ENCODE peak calls at places on chromosome 1, in five cellular contexts. T is Right ventricle myocardium inferior, P is fibroblast of lung, S is Peyer's patch, O is GDM1. B is an unnamed sample.
A peak's percentile ranks its signal among the peaks of the same experiment; 100 is the strongest.

GRCh38 chr1:173255214-173255813 is 48.2 kb upstream of the TNFSF4 start:
- DNase-seq in P (peak; percentile 39), O (peak; percentile 11), S (no peak), T (no peak), B (peak; percentile 39)

GRCh38 chr1:9603307-9603706 is 14.6 kb downstream of the TMEM201 start:
- DNase-seq in T (no peak), S (no peak), O (no peak), P (no peak), B (no peak)

GRCh38 chr1:77350012-77350411 is 68.2 kb downstream of the AK5 start:
- DNase-seq in O (no peak), T (no peak), S (no peak), P (no peak), B (no peak)

GRCh38 chr1:223378754-223379153 is 14.5 kb upstream of the CCDC185 start:
- DNase-seq in O (no peak), P (no peak), S (no peak), T (no peak), B (no peak)

GRCh38 chr1:94323311-94324167 is 86.2 kb upstream of the ARHGAP29 start:
- DNase-seq in T (no peak), S (no peak), P (peak; percentile 21), O (no peak), B (no peak)

GRCh38 chr1:227951624-227952373 is 4.1 kb upstream of the WNT9A start:
- DNase-seq in S (no peak), T (no peak), P (no peak), O (no peak), B (no peak)

GRCh38 chr1:151373196-151373595 is 691 bp upstream of the SELENBP1 start:
- DNase-seq in P (no peak), O (no peak), S (no peak), T (no peak), B (no peak)

GRCh38 chr1:228207381-228207810 is 448 bp upstream of the OBSCN start:
- DNase-seq in O (no peak), T (no peak), S (no peak), P (no peak), B (no peak)

GRCh38 chr1:154520333-154520732 is 18.1 kb upstream of the SHE start:
- DNase-seq in P (peak; percentile 5), O (no peak), T (no peak), S (no peak), B (no peak)

GRCh38 chr1:41523981-41524675 is 39.6 kb upstream of the EDN2 start:
- DNase-seq in T (no peak), S (no peak), O (no peak), P (no peak), B (no peak)

GRCh38 chr1:212827831-212828278 is 19.6 kb downstream of the SPATA45 start:
- DNase-seq in O (no peak), S (no peak), T (no peak), P (no peak), B (no peak)

GRCh38 chr1:17672226-17672625 is 82.9 kb upstream of the ACTL8 start:
- DNase-seq in P (no peak), S (peak; percentile 21), T (no peak), O (no peak), B (no peak)

GRCh38 chr1:240496356-240496755 is 115.6 kb downstream of the GREM2 start:
- DNase-seq in T (no peak), S (no peak), O (no peak), P (no peak), B (no peak)

GRCh38 chr1:92882817-92883216 is 51.0 kb downstream of the RPL5 start:
- DNase-seq in T (no peak), P (no peak), O (no peak), S (peak; percentile 37), B (no peak)

GRCh38 chr1:114595602-114596001 is 14.2 kb upstream of the BCAS2 start:
- DNase-seq in P (no peak), O (no peak), T (no peak), S (no peak), B (no peak)

GRCh38 chr1:15620155-15620545 is 2.9 kb downstream of the DDI2 start:
- DNase-seq in P (peak; percentile 41), T (no peak), S (no peak), O (no peak), B (peak; percentile 40)